ENCODE peak calls at places on chromosome 9, in four cellular contexts. One of them, this sample, is unnamed.

GRCh38 chr9:110752766-110753165 is 84.2 kb downstream of the MUSK start:
- DNase-seq in left lung: no peak
- DNase-seq in lower leg skin: no peak
- DNase-seq in PC-9: peak
- DNase-seq in this sample: no peak

GRCh38 chr9:114365194-114365593 is 22.6 kb downstream of the AKNA start:
- DNase-seq in left lung: no peak
- DNase-seq in lower leg skin: no peak
- DNase-seq in PC-9: no peak
- DNase-seq in this sample: no peak

GRCh38 chr9:8391566-8391965 is 592.0 kb upstream of the DMAC1 start:
- DNase-seq in left lung: no peak
- DNase-seq in lower leg skin: no peak
- DNase-seq in PC-9: no peak
- DNase-seq in this sample: no peak

GRCh38 chr9:94639045-94639995 is at the start of gene FBP1:
- DNase-seq in left lung: peak
- DNase-seq in lower leg skin: no peak
- DNase-seq in PC-9: peak
- DNase-seq in this sample: no peak

GRCh38 chr9:113337714-113338113 is 2.4 kb downstream of the WDR31 start:
- DNase-seq in left lung: no peak
- DNase-seq in lower leg skin: no peak
- DNase-seq in PC-9: no peak
- DNase-seq in this sample: no peak

GRCh38 chr9:113568481-113569321 is 105.2 kb downstream of the RGS3 start:
- DNase-seq in left lung: no peak
- DNase-seq in lower leg skin: no peak
- DNase-seq in PC-9: no peak
- DNase-seq in this sample: no peak

GRCh38 chr9:77877976-77878375 is 153.6 kb downstream of the GNAQ start:
- DNase-seq in left lung: no peak
- DNase-seq in lower leg skin: no peak
- DNase-seq in PC-9: no peak
- DNase-seq in this sample: no peak

GRCh38 chr9:69023650-69024049 is 9.7 kb upstream of the PRKACG start:
- DNase-seq in left lung: no peak
- DNase-seq in lower leg skin: no peak
- DNase-seq in PC-9: no peak
- DNase-seq in this sample: no peak

GRCh38 chr9:37729499-37729898 is 24.1 kb upstream of the TRMT10B start:
- DNase-seq in left lung: no peak
- DNase-seq in lower leg skin: no peak
- DNase-seq in PC-9: no peak
- DNase-seq in this sample: no peak

GRCh38 chr9:81083821-81084512 is 605.4 kb downstream of the TLE1 start:
- DNase-seq in left lung: no peak
- DNase-seq in lower leg skin: no peak
- DNase-seq in PC-9: no peak
- DNase-seq in this sample: no peak

GRCh38 chr9:103661663-103662062 is 432.4 kb upstream of the SMC2 start:
- DNase-seq in left lung: no peak
- DNase-seq in lower leg skin: no peak
- DNase-seq in PC-9: no peak
- DNase-seq in this sample: no peak

GRCh38 chr9:75604661-75605060 is 285.8 kb upstream of the PCSK5 start:
- DNase-seq in left lung: no peak
- DNase-seq in lower leg skin: no peak
- DNase-seq in PC-9: no peak
- DNase-seq in this sample: no peak

GRCh38 chr9:113427629-113428028 is 17.1 kb downstream of the C9orf43 start:
- DNase-seq in left lung: no peak
- DNase-seq in lower leg skin: no peak
- DNase-seq in PC-9: no peak
- DNase-seq in this sample: no peak

GRCh38 chr9:137316012-137316981 is 14.2 kb upstream of the NRARP start:
- DNase-seq in left lung: peak
- DNase-seq in lower leg skin: peak
- DNase-seq in PC-9: peak
- DNase-seq in this sample: peak

GRCh38 chr9:37034938-37035471 is 937 bp upstream of the PAX5 start:
- DNase-seq in left lung: no peak
- DNase-seq in lower leg skin: no peak
- DNase-seq in PC-9: no peak
- DNase-seq in this sample: no peak

GRCh38 chr9:36721846-36722588 is 149.3 kb downstream of the MELK start:
- DNase-seq in left lung: no peak
- DNase-seq in lower leg skin: no peak
- DNase-seq in PC-9: peak
- DNase-seq in this sample: no peak

GRCh38 chr9:98018347-98018746 is 35.2 kb downstream of the ANP32B start:
- DNase-seq in left lung: no peak
- DNase-seq in lower leg skin: no peak
- DNase-seq in PC-9: no peak
- DNase-seq in this sample: no peak

GRCh38 chr9:78902051-78902450 is 605.1 kb downstream of the PSAT1 start:
- DNase-seq in left lung: no peak
- DNase-seq in lower leg skin: no peak
- DNase-seq in PC-9: no peak
- DNase-seq in this sample: no peak

GRCh38 chr9:72465602-72466001 is 55.8 kb upstream of the TMC1 start:
- DNase-seq in left lung: no peak
- DNase-seq in lower leg skin: no peak
- DNase-seq in PC-9: no peak
- DNase-seq in this sample: no peak

GRCh38 chr9:90795084-90795483 is 6.5 kb upstream of the SYK start:
- DNase-seq in left lung: no peak
- DNase-seq in lower leg skin: no peak
- DNase-seq in PC-9: peak
- DNase-seq in this sample: no peak

GRCh38 chr9:77440057-77440456 is 208.1 kb downstream of the GNA14 start:
- DNase-seq in left lung: no peak
- DNase-seq in lower leg skin: no peak
- DNase-seq in PC-9: no peak
- DNase-seq in this sample: no peak

GRCh38 chr9:73093016-73093739 is 58.5 kb upstream of the ANXA1 start:
- DNase-seq in left lung: no peak
- DNase-seq in lower leg skin: no peak
- DNase-seq in PC-9: no peak
- DNase-seq in this sample: no peak

GRCh38 chr9:115976726-115977125 is 176.9 kb upstream of the PAPPA start:
- DNase-seq in left lung: no peak
- DNase-seq in lower leg skin: no peak
- DNase-seq in PC-9: no peak
- DNase-seq in this sample: no peak

GRCh38 chr9:91714020-91714721 is 235.9 kb downstream of the ROR2 start:
- DNase-seq in left lung: peak
- DNase-seq in lower leg skin: no peak
- DNase-seq in PC-9: no peak
- DNase-seq in this sample: peak

GRCh38 chr9:3191715-3192114 is 334.1 kb downstream of the RFX3 start:
- DNase-seq in left lung: no peak
- DNase-seq in lower leg skin: no peak
- DNase-seq in PC-9: no peak
- DNase-seq in this sample: no peak

GRCh38 chr9:91711755-91712591 is 238.1 kb downstream of the ROR2 start:
- DNase-seq in left lung: no peak
- DNase-seq in lower leg skin: no peak
- DNase-seq in PC-9: no peak
- DNase-seq in this sample: no peak

GRCh38 chr9:98010450-98010849 is 27.3 kb downstream of the ANP32B start:
- DNase-seq in left lung: no peak
- DNase-seq in lower leg skin: no peak
- DNase-seq in PC-9: no peak
- DNase-seq in this sample: no peak

GRCh38 chr9:19409406-19410194 is 791 bp downstream of the ACER2 start:
- DNase-seq in left lung: peak
- DNase-seq in lower leg skin: no peak
- DNase-seq in PC-9: peak
- DNase-seq in this sample: peak

DNA sequence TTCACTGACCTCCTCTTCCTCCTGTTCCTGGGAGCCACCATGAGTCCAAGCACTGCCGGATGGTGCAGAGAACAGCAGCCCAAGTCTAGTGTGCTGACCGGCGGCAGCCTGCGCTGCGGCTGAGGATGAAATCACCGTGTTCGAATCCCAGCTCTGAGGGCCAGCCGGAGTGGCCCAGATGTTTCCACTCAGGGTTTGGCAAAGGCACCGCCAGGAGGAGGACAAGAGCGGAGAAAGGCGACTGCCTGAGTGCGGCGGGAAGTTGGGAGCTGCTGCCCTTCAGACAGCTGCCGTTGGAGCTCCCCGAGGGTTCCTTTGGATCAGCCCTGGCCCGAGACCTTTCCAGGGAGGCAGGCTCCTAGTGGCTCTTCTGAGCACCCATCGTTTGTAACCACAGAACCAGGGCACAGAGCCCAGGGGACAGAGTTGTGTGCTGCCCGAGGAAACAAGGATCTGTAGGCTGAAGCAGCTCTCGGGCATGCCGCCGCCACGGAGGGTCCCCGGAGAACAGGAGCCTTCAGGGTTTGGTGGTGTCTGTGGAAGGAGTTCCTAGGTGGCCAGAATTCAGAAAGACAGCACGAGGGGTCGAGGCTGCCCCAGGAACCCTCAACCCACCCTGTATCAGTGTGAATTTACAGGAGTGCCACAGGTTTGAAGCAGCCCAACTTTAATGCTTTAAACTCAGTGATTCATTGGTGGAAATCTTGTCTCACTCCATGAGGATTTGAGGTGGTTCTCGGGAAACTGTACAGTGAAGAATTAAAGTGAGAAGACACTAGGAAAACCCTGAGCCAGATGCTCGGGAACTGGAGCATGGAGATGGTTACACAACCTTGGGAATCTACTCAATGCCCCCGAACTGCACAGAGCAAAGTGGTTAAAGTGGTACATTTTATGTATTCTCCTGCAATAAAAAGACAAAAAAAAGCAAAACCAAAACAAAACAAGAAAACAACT is 115.5 kb upstream of the COL5A1 start:
- DNase-seq in left lung: peak
- DNase-seq in lower leg skin: no peak
- DNase-seq in PC-9: no peak
- DNase-seq in this sample: peak
- H3K4me3 ChIP-seq in left lung: no peak
- H3K4me3 ChIP-seq in lower leg skin: no peak
- H3K4me3 ChIP-seq in PC-9: no peak
- H3K4me3 ChIP-seq in this sample: no peak

DNA sequence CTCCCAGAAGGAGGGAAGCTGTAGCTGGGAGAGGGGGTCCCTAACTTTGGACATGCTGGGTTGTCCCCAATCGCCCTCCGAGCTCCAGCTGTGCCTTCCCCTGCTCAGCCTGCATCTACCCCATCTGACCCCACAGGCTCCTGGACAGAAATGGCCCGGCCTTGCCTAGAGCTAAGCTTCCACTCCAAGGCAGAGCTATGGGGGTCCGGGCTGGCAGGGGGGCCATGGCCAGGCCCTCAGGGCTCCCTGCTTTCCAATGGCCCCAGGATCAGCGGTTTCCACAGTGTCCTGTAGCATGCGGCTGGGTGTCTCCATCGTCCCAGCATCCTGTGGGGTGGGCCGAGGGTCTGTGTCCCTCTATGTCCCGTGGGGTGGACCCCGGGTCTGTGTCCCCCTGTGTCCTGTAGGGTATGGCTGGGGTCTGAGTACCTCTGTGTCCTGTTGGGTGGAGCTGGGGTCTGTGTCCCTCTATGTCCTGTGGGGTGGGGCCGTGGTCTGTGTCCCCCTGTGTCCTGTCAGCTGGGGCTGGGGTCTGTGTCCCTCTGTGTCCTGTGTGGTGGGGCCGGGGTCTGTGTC is 130.6 kb downstream of the RXRA start:
- DNase-seq in left lung: no peak
- DNase-seq in lower leg skin: no peak
- DNase-seq in PC-9: no peak
- DNase-seq in this sample: no peak
- H3K4me3 ChIP-seq in left lung: no peak
- H3K4me3 ChIP-seq in lower leg skin: no peak
- H3K4me3 ChIP-seq in PC-9: no peak
- H3K4me3 ChIP-seq in this sample: peak

DNA sequence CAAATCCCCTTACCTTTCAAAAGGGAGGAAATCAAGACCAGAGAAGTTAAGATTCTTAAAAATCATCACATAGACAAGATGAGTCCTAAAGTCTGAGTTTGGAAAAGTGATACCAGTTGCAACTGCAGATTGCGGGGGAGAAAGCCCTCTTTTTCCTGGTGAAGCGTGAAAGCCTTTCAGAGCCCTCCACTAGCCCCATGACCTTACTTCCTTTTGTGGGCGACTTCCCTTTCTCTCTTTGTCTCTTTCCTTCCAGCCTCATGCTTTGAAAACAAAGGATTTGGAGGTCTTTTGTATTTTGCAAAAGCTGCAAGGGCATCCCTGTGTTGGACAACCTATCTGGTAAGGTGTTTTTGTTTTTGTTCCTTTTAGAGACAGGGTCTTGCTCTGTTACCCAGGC is 593.8 kb downstream of the CCDC171 start:
- DNase-seq in left lung: no peak
- DNase-seq in lower leg skin: no peak
- DNase-seq in PC-9: no peak
- DNase-seq in this sample: no peak
- H3K4me3 ChIP-seq in left lung: no peak
- H3K4me3 ChIP-seq in lower leg skin: no peak
- H3K4me3 ChIP-seq in PC-9: no peak
- H3K4me3 ChIP-seq in this sample: no peak

GRCh38 chr9:14415947-14416346 is 102.0 kb upstream of the NFIB start:
- DNase-seq in left lung: no peak
- DNase-seq in lower leg skin: no peak
- DNase-seq in PC-9: no peak
- DNase-seq in this sample: no peak

GRCh38 chr9:14417230-14417629 is 103.3 kb upstream of the NFIB start:
- DNase-seq in left lung: no peak
- DNase-seq in lower leg skin: no peak
- DNase-seq in PC-9: no peak
- DNase-seq in this sample: no peak

GRCh38 chr9:14421291-14421690 is 107.3 kb upstream of the NFIB start:
- DNase-seq in left lung: no peak
- DNase-seq in lower leg skin: no peak
- DNase-seq in PC-9: no peak
- DNase-seq in this sample: no peak

GRCh38 chr9:14418262-14419200 is 104.6 kb upstream of the NFIB start:
- DNase-seq in left lung: no peak
- DNase-seq in lower leg skin: no peak
- DNase-seq in PC-9: no peak
- DNase-seq in this sample: no peak

GRCh38 chr9:14419302-14419937 is 105.5 kb upstream of the NFIB start:
- DNase-seq in left lung: no peak
- DNase-seq in lower leg skin: no peak
- DNase-seq in PC-9: no peak
- DNase-seq in this sample: no peak
- H3K4me3 ChIP-seq in left lung: no peak
- H3K4me3 ChIP-seq in lower leg skin: no peak
- H3K4me3 ChIP-seq in PC-9: no peak
- H3K4me3 ChIP-seq in this sample: peak